ENCODE peak calls at places on chromosome 14, in ten cellular contexts. M is cardiac muscle cell; T is mammary epithelial cell; U is NCI-H1105 treated with DMSO at 0.1 percent for 48 hours; P is amniotic stem cell; L is activated CD4-positive, alpha-beta T cell treated with anti-CD3 and anti-CD28 coated beads, Interleukin-2, amount 10 ng/mL, durations not matched to agents 24 days and 14 days; W is fibroblast of the aortic adventitia; Y is RKO; G is naive thymus-derived CD4-positive, alpha-beta T cell; X is activated naive CD8-positive, alpha-beta T cell treated with anti-CD3 and anti-CD28 coated beads, Interleukin-2, amount 50 U/mL, for 24 hours. Z is an unnamed sample.

GRCh38 chr14:35261774-35262173 is 30.4 kb upstream of the PSMA6 start:
- DNase-seq in L (no peak), G (no peak), T (no peak), P (no peak), M (no peak), W (peak), X (no peak), U (no peak), Y (no peak), Z (no peak)

GRCh38 chr14:103897075-103897947 is 30.9 kb upstream of the TDRD9 start:
- DNase-seq in X (no peak), U (no peak), W (no peak), T (no peak), L (no peak), M (no peak), P (no peak), Y (no peak), G (no peak), Z (no peak)

GRCh38 chr14:32382704-32383103 is 53.6 kb downstream of the AKAP6 start:
- DNase-seq in T (peak), M (peak), P (no peak), G (no peak), L (no peak), Y (peak), X (no peak), W (peak), U (no peak), Z (peak)

GRCh38 chr14:101123639-101124525 is 220.4 kb upstream of the RTL1 start:
- DNase-seq in X (no peak), G (no peak), Y (no peak), W (no peak), L (peak), T (no peak), P (no peak), U (no peak), M (no peak), Z (no peak)

GRCh38 chr14:43540948-43541347 is 966.1 kb downstream of the FSCB start:
- DNase-seq in Y (no peak), T (no peak), W (no peak), P (no peak), M (peak), U (no peak), X (no peak), G (no peak), L (no peak), Z (no peak)

GRCh38 chr14:69605761-69606160 is 5.6 kb upstream of the SUSD6 start:
- DNase-seq in G (no peak), T (peak), M (no peak), X (no peak), U (no peak), L (no peak), Y (no peak), W (no peak), P (no peak), Z (no peak)

GRCh38 chr14:53432378-53432802 is 279.3 kb upstream of the DDHD1 start:
- DNase-seq in W (peak), M (peak), G (no peak), L (peak), U (peak), Y (peak), T (peak), X (no peak), P (no peak), Z (no peak)

GRCh38 chr14:24972844-24973243 is 77.1 kb downstream of the STXBP6 start:
- DNase-seq in P (no peak), X (no peak), U (no peak), L (no peak), Y (no peak), G (no peak), M (no peak), T (no peak), W (no peak), Z (no peak)

GRCh38 chr14:75711134-75711795 is 50.2 kb downstream of the TTLL5 start:
- DNase-seq in W (peak), U (peak), X (peak), G (no peak), L (peak), Y (peak), T (peak), M (peak), P (peak), Z (no peak)

GRCh38 chr14:91893659-91894058 is 26.3 kb upstream of the TC2N start:
- DNase-seq in T (no peak), M (no peak), Y (no peak), X (peak), W (peak), G (no peak), P (no peak), U (no peak), L (no peak), Z (no peak)

GRCh38 chr14:66939409-66939808 is 249.8 kb upstream of the GARIN2 start:
- DNase-seq in G (no peak), L (no peak), P (no peak), X (no peak), W (no peak), Y (no peak), U (no peak), T (no peak), M (no peak), Z (no peak)

GRCh38 chr14:89841855-89842254 is 112.7 kb downstream of the EFCAB11 start:
- DNase-seq in P (no peak), G (no peak), T (no peak), M (no peak), U (no peak), X (no peak), L (no peak), W (no peak), Y (no peak), Z (no peak)

GRCh38 chr14:72792051-72792788 is 101.7 kb downstream of the DPF3 start:
- DNase-seq in W (peak), M (peak), G (no peak), X (no peak), T (no peak), Y (no peak), L (no peak), U (no peak), P (no peak), Z (no peak)

GRCh38 chr14:92565718-92566115 is 52.1 kb downstream of the RIN3 start:
- DNase-seq in G (no peak), P (no peak), Y (no peak), L (no peak), X (no peak), T (no peak), W (no peak), M (no peak), U (no peak), Z (no peak)

GRCh38 chr14:75822522-75823288 is 159.1 kb downstream of the TGFB3 start:
- DNase-seq in Y (no peak), G (no peak), T (peak), U (no peak), X (no peak), L (no peak), P (no peak), W (peak), M (no peak), Z (peak)

GRCh38 chr14:24818054-24818822 is 184.2 kb upstream of the GZMB start:
- DNase-seq in L (no peak), P (no peak), T (peak), W (no peak), M (no peak), U (no peak), G (no peak), X (no peak), Y (no peak), Z (peak)

GRCh38 chr14:77730976-77731497 is 23.1 kb downstream of the SLIRP start:
- DNase-seq in M (no peak), T (no peak), U (no peak), W (no peak), Y (no peak), P (no peak), L (no peak), X (no peak), G (no peak), Z (peak)

GRCh38 chr14:104394606-104394910 is 185.0 kb upstream of the C14orf180 start:
- DNase-seq in M (no peak), T (no peak), G (no peak), W (no peak), X (no peak), U (no peak), Y (no peak), P (no peak), L (no peak), Z (no peak)

GRCh38 chr14:72573725-72574426 is 320.0 kb downstream of the DPF3 start:
- DNase-seq in M (no peak), P (no peak), T (no peak), L (no peak), Y (no peak), U (no peak), G (no peak), W (peak), X (no peak), Z (no peak)

GRCh38 chr14:103028161-103028767 is 29.1 kb downstream of the CDC42BPB start:
- DNase-seq in Y (no peak), T (no peak), P (no peak), L (no peak), U (no peak), M (no peak), G (no peak), W (no peak), X (no peak), Z (no peak)

GRCh38 chr14:25843761-25844470 is 753.9 kb downstream of the NOVA1 start:
- DNase-seq in P (no peak), G (no peak), T (no peak), Y (no peak), W (no peak), M (no peak), L (no peak), U (no peak), X (no peak), Z (no peak)

GRCh38 chr14:51931308-51931707 is 58.0 kb upstream of the RTRAF start:
- DNase-seq in X (no peak), T (no peak), Y (no peak), L (no peak), U (no peak), G (no peak), P (no peak), M (no peak), W (no peak), Z (no peak)

GRCh38 chr14:75277796-75278421 is 719 bp upstream of the FOS start:
- DNase-seq in G (peak), X (no peak), U (peak), T (peak), M (no peak), L (no peak), P (no peak), W (peak), Y (peak), Z (no peak)

GRCh38 chr14:78933948-78934524 is 763.9 kb downstream of the NRXN3 start:
- DNase-seq in G (no peak), T (peak), X (no peak), M (peak), W (peak), P (no peak), Y (peak), L (no peak), U (peak), Z (no peak)

GRCh38 chr14:88411039-88411438 is 25.6 kb downstream of the SPATA7 start:
- DNase-seq in T (no peak), M (no peak), L (no peak), W (no peak), X (no peak), G (no peak), P (no peak), U (no peak), Y (no peak), Z (no peak)

GRCh38 chr14:68747366-68747765 is 45.5 kb downstream of the ZFP36L1 start:
- DNase-seq in X (no peak), Y (no peak), T (no peak), M (no peak), U (no peak), G (no peak), W (no peak), P (no peak), L (no peak), Z (no peak)

GRCh38 chr14:76112889-76113611 is 38.7 kb upstream of the GPATCH2L start:
- DNase-seq in L (no peak), W (no peak), U (no peak), M (no peak), P (no peak), Y (no peak), G (no peak), T (no peak), X (no peak), Z (no peak)

GRCh38 chr14:24817638-24818053 is 183.7 kb upstream of the GZMB start:
- DNase-seq in G (no peak), M (peak), W (peak), Y (no peak), P (no peak), T (no peak), X (no peak), U (no peak), L (no peak), Z (no peak)

GRCh38 chr14:20436363-20436755 is 393 bp upstream of the KLHL33 start:
- DNase-seq in L (no peak), G (no peak), U (no peak), X (no peak), Y (no peak), T (no peak), P (no peak), W (peak), M (no peak), Z (no peak)

GRCh38 chr14:104891664-104892500 is 26.8 kb downstream of the CEP170B start:
- DNase-seq in M (no peak), U (no peak), L (no peak), Y (no peak), G (no peak), W (no peak), T (no peak), P (no peak), X (peak), Z (no peak)